ENCODE peak calls at places on chromosomes 12 and 14, in seven cellular contexts. K is prostate gland; N is heart right ventricle; G is iPS DF 6.9; W is left ventricle myocardium inferior; S is upper lobe of right lung; X is CD8-positive, alpha-beta T cell. B is an unnamed sample. For H3K27me3 and H3K36me3, the result is how much of the 10 kb centered on the place peaks cover.

GRCh38 chr14:22641851-22642250 is 2.3 kb downstream of the OR6J1 start:
- DNase-seq in X (no peak), G (no peak), K (no peak), N (no peak), S (no peak), W (no peak), B (no peak)

GRCh38 chr14:99125616-99126431 is 146.2 kb downstream of the BCL11B start:
- DNase-seq in W (no peak), K (no peak), S (no peak), X (no peak), G (no peak), N (peak), B (peak)

GRCh38 chr12:46983959-46984833 is 95.2 kb upstream of the PCED1B start:
- DNase-seq in X (peak), N (no peak), K (peak), S (no peak), G (peak), W (no peak), B (peak)

GRCh38 chr12:12510141-12510540 is 52.5 kb downstream of the DUSP16 start:
- DNase-seq in S (no peak), K (no peak), N (no peak), W (no peak), G (no peak), X (no peak), B (peak)

GRCh38 chr14:50045039-50045711 is 71.2 kb downstream of the VCPKMT start:
- DNase-seq in K (peak), X (peak), N (peak), W (peak), S (peak), G (no peak), B (peak)

GRCh38 chr12:65122661-65123060 is 1.6 kb upstream of the WIF1 start:
- DNase-seq in G (no peak), W (no peak), X (no peak), N (no peak), K (no peak), S (no peak), B (no peak)

GRCh38 chr12:54039417-54040147 is 6.7 kb downstream of the HOXC5 start:
- DNase-seq in S (no peak), G (no peak), X (no peak), K (no peak), N (no peak), W (no peak), B (no peak)

GRCh38 chr14:104982548-104983230 is 2.9 kb upstream of the CLBA1 start:
- DNase-seq in N (no peak), K (no peak), X (no peak), S (no peak), G (no peak), W (no peak), B (peak)

GRCh38 chr12:91349451-91349850 is 166.8 kb upstream of the DCN start:
- DNase-seq in G (no peak), S (no peak), W (no peak), X (no peak), N (no peak), K (no peak), B (no peak)

GRCh38 chr12:112645586-112645985 is 146.0 kb upstream of the RPH3A start:
- DNase-seq in S (no peak), G (no peak), W (no peak), K (no peak), N (no peak), X (no peak), B (no peak)

GRCh38 chr12:14384783-14385638 is 19.5 kb downstream of the ATF7IP start:
- DNase-seq in W (no peak), K (peak), S (no peak), N (peak), G (peak), X (peak), B (peak)

GRCh38 chr12:51269174-51270066 is 795 bp downstream of the SMAGP start:
- DNase-seq in W (peak), K (peak), N (peak), G (no peak), X (peak), S (peak), B (peak)

GRCh38 chr12:96445743-96446655 is 43.4 kb upstream of the CFAP54 start:
- DNase-seq in S (no peak), X (peak), N (peak), G (no peak), W (no peak), K (no peak), B (peak)

GRCh38 chr14:34052658-34053014 is 101.8 kb upstream of the EGLN3 start:
- DNase-seq in S (no peak), W (no peak), N (no peak), K (no peak), G (no peak), X (no peak), B (peak)

GRCh38 chr12:110333201-110333600 is 52.2 kb downstream of the ATP2A2 start:
- DNase-seq in K (no peak), G (no peak), X (no peak), S (no peak), N (no peak), W (no peak), B (no peak)

GRCh38 chr14:94480809-94481208 is 4.8 kb upstream of the SERPINA9 start:
- DNase-seq in X (no peak), S (no peak), K (no peak), N (no peak), G (no peak), W (no peak), B (no peak)

GRCh38 chr12:69927145-69927544 is 102.1 kb downstream of the MYRFL start:
- DNase-seq in S (no peak), W (no peak), N (no peak), X (no peak), K (no peak), G (no peak), B (no peak)

GRCh38 chr12:92505373-92506340 is 197.1 kb upstream of the PLEKHG7 start:
- DNase-seq in K (no peak), S (peak), N (peak), G (no peak), X (peak), W (peak), B (no peak)

GRCh38 chr12:92062539-92063493 is 82.8 kb downstream of the BTG1 start:
- DNase-seq in X (no peak), W (no peak), K (no peak), N (no peak), G (no peak), S (no peak), B (no peak)

GRCh38 chr14:75566321-75566720 is 12.1 kb upstream of the FLVCR2 start:
- DNase-seq in X (peak), W (no peak), N (no peak), K (peak), S (no peak), G (no peak), B (peak)

GRCh38 chr12:65106948-65107347 is 14.2 kb downstream of the WIF1 start:
- DNase-seq in X (no peak), G (no peak), N (no peak), S (no peak), K (no peak), W (no peak), B (peak)

GRCh38 chr12:8123124-8123888 is at the start of gene CLEC4A:
- DNase-seq in K (no peak), G (no peak), X (no peak), S (no peak), N (no peak), W (no peak), B (no peak)

GRCh38 chr12:40238221-40238902 is 13.6 kb downstream of the LRRK2 start:
- DNase-seq in K (no peak), N (no peak), G (no peak), S (no peak), X (no peak), W (no peak), B (peak)

GRCh38 chr14:61564623-61565091 is 130.7 kb upstream of the HIF1A start:
- DNase-seq in X (no peak), N (no peak), K (no peak), G (no peak), W (no peak), S (no peak), B (peak)

GRCh38 chr12:69657376-69658137 is 41.5 kb downstream of the BEST3 start:
- DNase-seq in K (no peak), N (no peak), G (no peak), S (no peak), W (no peak), X (no peak), B (peak)

GRCh38 chr12:89651192-89651591 is 57.4 kb downstream of the ATP2B1 start:
- DNase-seq in N (no peak), W (no peak), X (no peak), G (no peak), S (no peak), K (no peak), B (no peak)

GRCh38 chr12:49228653-49229052 is 36.2 kb upstream of the TUBA1C start:
- DNase-seq in X (no peak), W (no peak), G (no peak), K (no peak), N (no peak), S (no peak), B (no peak)

GRCh38 chr12:1768585-1768984 is 51.8 kb upstream of the LRTM2 start:
- DNase-seq in W (no peak), S (no peak), N (no peak), X (no peak), K (no peak), G (no peak), B (no peak)

GRCh38 chr14:57982802-57983201 is 116.9 kb upstream of the SLC35F4 start:
- DNase-seq in N (no peak), X (no peak), W (no peak), G (no peak), S (peak), K (no peak), B (peak)

GRCh38 chr14:67508973-67509372 is 20.5 kb upstream of the TMEM229B start:
- DNase-seq in G (no peak), S (no peak), N (no peak), K (no peak), W (no peak), X (no peak), B (no peak)

GRCh38 chr14:53619625-53620324 is 336.9 kb downstream of the BMP4 start:
- DNase-seq in W (no peak), K (no peak), G (no peak), X (no peak), N (no peak), S (no peak), B (peak)

GRCh38 chr14:58238252-58239247 is 6.1 kb upstream of the PSMA3 start:
- DNase-seq in N (peak), X (no peak), W (no peak), K (no peak), S (no peak), G (no peak), B (peak)

GRCh38 chr12:105951732-105952131 is 187.0 kb downstream of the NUAK1 start:
- DNase-seq in S (no peak), X (no peak), W (no peak), G (no peak), K (no peak), N (no peak), B (no peak)

GRCh38 chr14:52220924-52221802 is 46.3 kb upstream of the PTGDR start:
- DNase-seq in G (no peak), N (no peak), S (no peak), K (no peak), W (no peak), X (no peak), B (no peak)

GRCh38 chr12:64323006-64323405 is 67.6 kb downstream of the C12orf56 start:
- DNase-seq in X (no peak), N (no peak), G (no peak), S (no peak), W (no peak), K (no peak), B (no peak)

GRCh38 chr14:104885031-104885972 is 20.2 kb downstream of the CEP170B start:
- DNase-seq in X (no peak), W (peak), G (no peak), S (no peak), N (no peak), K (no peak), B (no peak)

GRCh38 chr12:57148469-57149308 is 1.3 kb upstream of the LRP1-AS start:
- DNase-seq in N (peak), S (peak), K (no peak), X (no peak), G (no peak), W (peak), B (no peak)

GRCh38 chr14:32826404-32827082 is 112.1 kb upstream of the NPAS3 start:
- DNase-seq in K (no peak), X (no peak), S (no peak), W (no peak), G (no peak), N (peak), B (no peak)

DNA sequence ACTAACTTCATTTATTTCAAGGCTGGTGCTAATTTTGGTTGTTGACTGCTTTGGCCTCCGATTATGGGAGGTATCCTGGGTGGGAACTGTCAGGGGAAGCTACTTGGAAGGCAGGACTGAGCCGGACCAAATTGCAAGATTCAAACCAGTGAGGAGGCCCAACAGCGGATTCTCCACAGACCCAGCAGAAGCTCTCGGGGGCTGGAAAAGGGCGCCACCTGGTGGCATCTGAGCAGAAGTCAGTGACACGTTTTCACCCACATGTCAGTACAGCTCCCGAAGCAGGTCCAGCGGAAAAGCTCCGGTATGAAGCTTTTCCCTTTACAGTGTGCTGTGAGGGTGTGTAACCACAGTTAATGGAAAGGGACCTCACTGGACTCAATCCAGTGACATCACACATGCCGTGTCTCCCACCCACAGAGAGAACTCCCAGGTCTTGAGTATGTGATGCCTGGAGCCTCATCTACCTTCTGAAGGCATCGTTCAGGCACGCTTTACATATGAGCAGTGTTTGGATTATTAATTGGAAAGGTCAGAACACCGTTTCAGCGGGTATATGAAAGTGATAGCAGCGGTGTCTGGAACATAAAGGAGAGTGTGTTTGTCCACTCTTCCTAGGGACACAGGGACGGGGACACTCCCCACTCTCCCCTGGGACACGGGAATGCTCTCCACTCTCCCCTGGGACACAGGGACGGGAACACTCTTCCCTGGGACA is 3.6 kb upstream of the P2RX2 start:
- DNase-seq in G (peak), K (peak), N (peak), W (peak), X (peak), S (peak), B (peak)
- H3K27me3 ChIP-seq in G (under half), K (under half), N (half or more), W (half or more), X (under half), S (under half), B (under half)

GRCh38 chr12:55760663-55761062 is 17.7 kb downstream of the GDF11 start:
- DNase-seq in X (no peak), W (no peak), N (no peak), K (no peak), S (no peak), G (no peak), B (no peak)

GRCh38 chr12:55755246-55755645 is 12.3 kb downstream of the GDF11 start:
- DNase-seq in K (no peak), X (no peak), W (no peak), G (no peak), N (no peak), S (no peak), B (no peak)

GRCh38 chr12:55762646-55763045 is 19.7 kb downstream of the GDF11 start:
- DNase-seq in K (no peak), S (no peak), W (no peak), G (no peak), N (no peak), X (no peak), B (no peak)

DNA sequence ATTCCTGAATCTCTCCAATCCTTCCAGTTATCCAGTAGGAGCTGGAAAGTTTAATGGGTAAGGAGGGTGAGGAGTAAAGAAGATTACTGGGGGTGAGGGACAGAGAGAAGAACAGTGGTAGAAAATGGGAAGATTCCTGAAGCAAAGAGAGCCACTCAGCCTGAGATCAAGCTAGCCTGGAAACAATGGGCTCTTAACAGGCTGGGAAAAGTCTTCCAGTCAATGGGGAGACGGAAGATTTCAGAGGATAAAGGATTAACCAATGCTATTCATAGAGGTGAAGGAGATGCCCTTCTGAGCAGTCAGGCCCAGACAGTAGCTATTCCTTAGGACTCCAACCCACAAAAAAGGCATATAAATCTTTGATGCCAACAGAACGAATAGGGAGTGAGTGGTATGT is 14.8 kb downstream of the GDF11 start:
- DNase-seq in W (no peak), S (no peak), N (no peak), K (no peak), X (no peak), G (no peak), B (no peak)
- H3K36me3 ChIP-seq in W (half or more), S (half or more), N (under half), K (under half), X (under half), G (under half), B (under half)

GRCh38 chr14:69574266-69574953 is at the start of gene CCDC177:
- DNase-seq in N (no peak), K (peak), G (no peak), S (peak), X (peak), W (no peak), B (peak)
- H3K27me3 ChIP-seq in N (half or more), K (under half), G (under half), S (half or more), X (under half), W (half or more), B (under half)

DNA sequence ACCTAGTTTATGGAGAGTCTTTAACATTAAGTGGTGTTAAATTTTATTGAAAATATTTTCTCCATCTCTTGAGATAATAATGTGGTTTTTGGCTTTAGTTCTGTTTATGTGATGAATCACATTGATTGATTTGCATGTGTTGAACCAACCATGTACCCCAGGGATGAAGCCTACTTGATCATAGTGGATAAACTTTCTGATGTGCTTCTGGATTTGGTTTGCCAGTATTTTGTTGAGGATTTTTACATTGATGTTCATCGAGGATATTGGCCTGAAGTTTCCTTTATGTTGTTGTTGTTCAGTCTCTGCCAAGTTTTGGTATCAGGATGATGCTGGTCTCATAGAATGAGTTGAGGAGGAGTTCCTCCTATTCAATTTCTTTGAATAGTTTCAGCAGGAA is 222.6 kb downstream of the ADAMTS20 start:
- DNase-seq in G (no peak), X (no peak), N (no peak), S (no peak), W (no peak), K (no peak), B (no peak)
- H3K36me3 ChIP-seq in G (under half), X (under half), N (under half), S (under half), W (under half), K (under half), B (under half)

DNA sequence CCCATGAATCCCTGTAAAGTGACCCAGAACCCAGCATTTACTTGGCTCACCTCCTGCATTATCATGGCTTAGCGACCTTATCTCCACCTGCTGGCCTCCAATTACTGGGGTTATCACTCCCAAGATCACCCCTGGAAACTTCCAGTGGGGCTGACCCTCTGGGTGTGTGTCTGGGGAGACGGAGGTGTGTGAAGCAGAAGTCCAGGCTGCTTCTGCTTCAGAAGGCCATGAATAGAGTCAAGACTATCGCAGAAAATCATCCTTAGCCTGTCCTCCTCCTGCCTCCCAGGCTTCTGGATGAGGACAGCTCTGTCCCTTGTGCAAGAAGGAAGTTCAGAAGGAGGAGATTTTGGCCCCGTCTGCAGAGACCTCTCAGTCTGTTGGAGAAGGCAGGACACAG is 408 bp upstream of the KRT72 start:
- DNase-seq in N (no peak), K (no peak), G (no peak), W (no peak), X (no peak), S (peak), B (no peak)
- H3K27me3 ChIP-seq in N (half or more), K (under half), G (under half), W (half or more), X (under half), S (under half), B (under half)

GRCh38 chr14:74382231-74382630 is 34.0 kb downstream of the VRTN start:
- DNase-seq in S (no peak), K (no peak), X (no peak), G (no peak), W (no peak), N (no peak), B (no peak)

GRCh38 chr14:74380845-74381244 is 32.6 kb downstream of the VRTN start:
- DNase-seq in K (no peak), W (no peak), S (peak), N (no peak), X (no peak), G (no peak), B (no peak)

GRCh38 chr14:74377976-74378690 is 29.9 kb downstream of the VRTN start:
- DNase-seq in W (no peak), N (no peak), X (no peak), K (no peak), G (no peak), S (peak), B (no peak)

GRCh38 chr14:74380172-74380571 is 31.9 kb downstream of the VRTN start:
- DNase-seq in X (no peak), S (no peak), K (no peak), W (no peak), G (no peak), N (no peak), B (peak)
- H3K36me3 ChIP-seq in X (under half), S (under half), K (under half), W (under half), G (under half), N (under half), B (under half)

DNA sequence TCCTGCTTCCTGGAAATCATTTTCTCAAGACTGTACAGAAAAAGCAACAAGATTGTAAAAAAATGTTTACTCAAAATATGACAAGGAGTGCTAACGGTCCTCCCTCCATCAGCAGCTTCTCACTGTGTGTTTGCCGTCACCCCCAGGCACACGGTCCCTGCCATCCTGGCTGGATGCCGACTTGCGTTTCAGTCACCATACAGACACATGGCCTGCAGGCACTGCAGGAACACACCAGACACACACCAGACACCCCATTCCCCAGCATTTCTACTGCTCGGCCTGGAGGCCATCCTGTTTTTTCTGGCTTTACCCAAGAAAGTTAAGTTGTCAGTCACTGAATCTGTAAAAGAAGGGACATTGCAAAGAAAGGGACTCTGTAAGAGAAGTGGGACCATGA is 10.8 kb downstream of the KCNK10 start:
- DNase-seq in W (no peak), S (no peak), G (no peak), N (no peak), X (no peak), K (no peak), B (no peak)
- H3K27me3 ChIP-seq in W (under half), S (under half), G (under half), N (under half), X (under half), K (under half), B (under half)

B was measured in bronchial epithelial cell.